ENCODE peak calls at places on chromosomes 5 and 9, in six cellular contexts. Q, W, M, P, B and H are unnamed samples.

GRCh38 chr5:145471831-145472616 is 363.1 kb downstream of the PRELID2 start:
- DNase-seq in B (no peak), M (no peak), W (peak), Q (no peak), P (no peak), H (no peak)

GRCh38 chr9:36551868-36552267 is 20.8 kb upstream of the MELK start:
- DNase-seq in M (no peak), W (no peak), B (no peak), P (no peak), Q (no peak), H (no peak)

GRCh38 chr5:83942155-83942554 is 221.5 kb upstream of the HAPLN1 start:
- DNase-seq in Q (no peak), W (no peak), P (no peak), M (no peak), B (no peak), H (no peak)

GRCh38 chr5:34531736-34532135 is 124.4 kb upstream of the RAI14 start:
- DNase-seq in Q (no peak), P (no peak), M (no peak), B (no peak), W (no peak), H (no peak)

GRCh38 chr5:97844797-97845196 is 661.8 kb upstream of the RIOK2 start:
- DNase-seq in W (no peak), B (no peak), M (no peak), Q (no peak), P (no peak), H (no peak)

GRCh38 chr5:440413-441180 is 2.4 kb upstream of the EXOC3 start:
- DNase-seq in W (peak), Q (peak), M (no peak), P (no peak), B (no peak), H (no peak)

GRCh38 chr5:134085411-134085810 is 29.1 kb upstream of the TCF7 start:
- DNase-seq in B (no peak), Q (no peak), M (no peak), P (no peak), W (no peak), H (no peak)

GRCh38 chr5:170626507-170627150 is 122.8 kb downstream of the KCNIP1 start:
- DNase-seq in B (no peak), P (no peak), W (no peak), Q (no peak), M (no peak), H (no peak)

GRCh38 chr5:141172381-141173204 is at the start of gene PCDHB7:
- DNase-seq in P (no peak), W (peak), M (no peak), B (peak), Q (peak), H (no peak)

GRCh38 chr9:6214451-6214850 is 1.2 kb upstream of the IL33 start:
- DNase-seq in Q (no peak), W (no peak), P (no peak), B (no peak), M (no peak), H (no peak)

GRCh38 chr9:72856985-72857631 is 95.7 kb downstream of the ALDH1A1 start:
- DNase-seq in M (no peak), B (peak), P (no peak), W (peak), Q (peak), H (no peak)